ENCODE peak calls at places on chromosomes 2 and 18, in seven cellular contexts. G is CD8-positive, alpha-beta T cell; M is heart right ventricle; A is AG08395; R is kidney tubule cell; O is chondrocyte; T is dorsolateral prefrontal cortex. I is an unnamed sample.

GRCh38 chr18:78826631-78827030 is 153.0 kb upstream of the SALL3 start:
- DNase-seq in R (no peak), M (no peak), T (no peak), O (no peak), G (no peak), A (no peak), I (no peak)

GRCh38 chr2:98911376-98912154 is 24.5 kb downstream of the CRACDL start:
- DNase-seq in G (no peak), O (peak; percentile 65), R (peak; percentile 65), M (no peak), T (no peak), A (no peak), I (peak; percentile 91)

GRCh38 chr2:27889774-27890145 is 427 bp downstream of the RBKS start:
- DNase-seq in M (peak; percentile 23), A (no peak), R (peak; percentile 70), T (no peak), O (no peak), G (no peak), I (peak; percentile 79)

GRCh38 chr2:100246163-100247145 is 75.8 kb downstream of the LONRF2 start:
- DNase-seq in G (no peak), T (no peak), M (no peak), O (no peak), A (peak; percentile 27), R (peak; percentile 10), I (no peak)

GRCh38 chr2:174888646-174889271 is 116.4 kb downstream of the CHN1 start:
- DNase-seq in O (no peak), A (no peak), G (no peak), T (no peak), M (no peak), R (no peak), I (peak; percentile 17)

GRCh38 chr2:189548686-189549439 is 31.7 kb downstream of the SLC40A1 start:
- DNase-seq in A (no peak), O (no peak), M (no peak), T (no peak), R (peak; percentile 32), G (no peak), I (peak; percentile 64)

GRCh38 chr2:137802038-137802437 is 162.2 kb upstream of the HNMT start:
- DNase-seq in O (no peak), R (no peak), M (no peak), T (no peak), G (no peak), A (no peak), I (no peak)

GRCh38 chr2:77520981-77521380 is 1.2 kb downstream of the LRRTM4 start:
- DNase-seq in M (no peak), G (no peak), R (no peak), A (no peak), O (no peak), T (no peak), I (peak; percentile 4)

GRCh38 chr18:73647391-73647790 is 500.2 kb downstream of the FBXO15 start:
- DNase-seq in G (no peak), A (no peak), O (no peak), M (no peak), T (no peak), R (peak; percentile 34), I (no peak)